ENCODE peak calls at places on chromosome 9, in six cellular contexts. P, R, X, M, F and S are unnamed samples.

GRCh38 chr9:30036558-30036957 is 2347.9 kb upstream of the ACO1 start:
- DNase-seq in P (no peak), X (no peak), F (no peak), R (no peak), M (no peak), S (no peak)

GRCh38 chr9:107222020-107222522 is 61.0 kb upstream of the RAD23B start:
- DNase-seq in M (no peak), F (no peak), X (no peak), P (no peak), R (no peak), S (no peak)

GRCh38 chr9:135579889-135580660 is 18.5 kb downstream of the PAEP start:
- DNase-seq in X (no peak), P (no peak), M (no peak), R (no peak), F (no peak), S (no peak)

GRCh38 chr9:101465330-101465915 is 29.8 kb upstream of the ALDOB start:
- DNase-seq in F (no peak), M (no peak), R (no peak), P (no peak), X (no peak), S (no peak)

GRCh38 chr9:112856843-112857242 is 33.8 kb downstream of the SLC46A2 start:
- DNase-seq in M (no peak), R (no peak), F (no peak), X (no peak), P (no peak), S (no peak)

GRCh38 chr9:110847661-110848060 is 179.1 kb downstream of the MUSK start:
- DNase-seq in F (no peak), X (no peak), M (no peak), P (no peak), R (no peak), S (no peak)

GRCh38 chr9:113988951-113989780 is 88.9 kb downstream of the AMBP start:
- DNase-seq in M (no peak), F (no peak), X (no peak), R (no peak), P (no peak), S (no peak)

GRCh38 chr9:126694206-126695081 is 80.7 kb downstream of the LMX1B start:
- DNase-seq in M (no peak), F (no peak), X (no peak), P (no peak), R (no peak), S (no peak)

GRCh38 chr9:28341913-28342312 is 768.6 kb upstream of the C9orf72 start:
- DNase-seq in M (no peak), R (no peak), X (no peak), P (no peak), F (no peak), S (no peak)

GRCh38 chr9:2904242-2904930 is 60.5 kb upstream of the PUM3 start:
- DNase-seq in M (no peak), P (no peak), F (no peak), X (no peak), R (no peak), S (no peak)

GRCh38 chr9:75451045-75451444 is 362.7 kb downstream of the OSTF1 start:
- DNase-seq in X (no peak), F (no peak), M (no peak), R (no peak), P (no peak), S (no peak)

GRCh38 chr9:93586290-93587057 is 10.1 kb downstream of the PHF2 start:
- DNase-seq in M (no peak), F (no peak), R (no peak), P (no peak), X (no peak), S (no peak)

GRCh38 chr9:132003904-132004303 is 75.8 kb downstream of the MED27 start:
- DNase-seq in M (no peak), F (no peak), P (no peak), X (no peak), R (no peak), S (no peak)

GRCh38 chr9:69945671-69946141 is 97.9 kb upstream of the MAMDC2 start:
- DNase-seq in X (no peak), R (no peak), F (no peak), P (no peak), M (no peak), S (peak; percentile 8)

GRCh38 chr9:73579823-73580222 is 428.2 kb downstream of the ANXA1 start:
- DNase-seq in X (no peak), P (no peak), R (no peak), F (no peak), M (no peak), S (no peak)

GRCh38 chr9:135419106-135419505 is 60.5 kb upstream of the PPP1R26 start:
- DNase-seq in F (no peak), M (no peak), X (no peak), P (no peak), R (no peak), S (no peak)

GRCh38 chr9:2477755-2478154 is 143.8 kb upstream of the VLDLR start:
- DNase-seq in R (no peak), P (no peak), M (no peak), X (no peak), F (no peak), S (no peak)

GRCh38 chr9:272251-273213 is 57.9 kb downstream of the DOCK8 start:
- DNase-seq in R (peak; percentile 71), M (peak; percentile 78), P (no peak), F (peak; percentile 50), X (no peak), S (peak; percentile 88)

GRCh38 chr9:131318211-131318610 is 28.7 kb downstream of the PLPP7 start:
- DNase-seq in R (no peak), F (no peak), X (no peak), M (no peak), P (no peak), S (no peak)

GRCh38 chr9:108162664-108163063 is 673.1 kb upstream of the KLF4 start:
- DNase-seq in P (no peak), M (no peak), X (peak; percentile 44), F (no peak), R (no peak), S (no peak)

GRCh38 chr9:37034938-37035471 is 937 bp upstream of the PAX5 start:
- DNase-seq in M (no peak), F (no peak), X (no peak), R (no peak), P (no peak), S (no peak)

GRCh38 chr9:13535141-13535540 is 255.6 kb upstream of the MPDZ start:
- DNase-seq in M (no peak), F (no peak), X (no peak), P (no peak), R (no peak), S (no peak)

GRCh38 chr9:112747094-112747493 is 3.5 kb upstream of the SNX30 start:
- DNase-seq in X (no peak), R (no peak), F (no peak), M (no peak), P (no peak), S (no peak)

GRCh38 chr9:134053941-134054761 is 13.7 kb downstream of the BRD3 start:
- DNase-seq in M (no peak), R (no peak), P (no peak), F (no peak), X (no peak), S (no peak)

GRCh38 chr9:69873401-69873950 is 52.9 kb downstream of the CFAP95 start:
- DNase-seq in M (no peak), R (no peak), X (no peak), F (no peak), P (no peak), S (no peak)

GRCh38 chr9:114906922-114907571 is 23.3 kb downstream of the TNFSF8 start:
- DNase-seq in P (peak; percentile 62), M (no peak), R (peak; percentile 26), F (no peak), X (no peak), S (no peak)

GRCh38 chr9:134494273-134494815 is 147.3 kb upstream of the COL5A1 start:
- DNase-seq in F (no peak), P (no peak), X (no peak), M (no peak), R (no peak), S (no peak)

GRCh38 chr9:12633016-12633765 is 60.0 kb upstream of the TYRP1 start:
- DNase-seq in X (no peak), F (no peak), R (no peak), M (no peak), P (no peak), S (no peak)

GRCh38 chr9:93612052-93612795 is 35.8 kb downstream of the PHF2 start:
- DNase-seq in F (no peak), M (no peak), R (no peak), X (no peak), P (no peak), S (no peak)

GRCh38 chr9:131654857-131655577 is 84.9 kb downstream of the RAPGEF1 start:
- DNase-seq in R (no peak), X (no peak), F (no peak), P (no peak), M (no peak), S (no peak)

GRCh38 chr9:124522121-124523098 is 15.2 kb upstream of the NR5A1 start:
- DNase-seq in M (no peak), F (no peak), P (no peak), X (no peak), R (no peak), S (no peak)

GRCh38 chr9:78115073-78115472 is 83.5 kb upstream of the GNAQ start:
- DNase-seq in M (peak; percentile 13), R (no peak), X (no peak), F (no peak), P (peak; percentile 10), S (no peak)

GRCh38 chr9:26768196-26768595 is 124.4 kb downstream of the CAAP1 start:
- DNase-seq in R (no peak), X (no peak), F (no peak), M (no peak), P (no peak), S (no peak)

GRCh38 chr9:69376651-69377050 is 51.6 kb downstream of the ENTREP1 start:
- DNase-seq in F (no peak), R (no peak), P (no peak), X (peak; percentile 82), M (no peak), S (no peak)

GRCh38 chr9:18608371-18608770 is 134.4 kb downstream of the ADAMTSL1 start:
- DNase-seq in P (no peak), X (no peak), R (no peak), M (no peak), F (no peak), S (no peak)

GRCh38 chr9:113564804-113565237 is 101.3 kb downstream of the RGS3 start:
- DNase-seq in R (no peak), P (no peak), M (no peak), X (no peak), F (no peak), S (no peak)

GRCh38 chr9:92961627-92962302 is 14.4 kb downstream of the FGD3 start:
- DNase-seq in F (no peak), M (peak; percentile 69), P (no peak), R (no peak), X (no peak), S (no peak)

GRCh38 chr9:109286981-109287380 is 33.9 kb downstream of the EPB41L4B start:
- DNase-seq in F (no peak), X (no peak), P (no peak), M (no peak), R (no peak), S (no peak)